ENCODE peak calls at places on chromosome 2, in seven cellular contexts. P is IMR-90, X is sigmoid colon, W is heart left ventricle, S is bronchial epithelial cell, E is fibroblast of lung, O is stomach. M is an unnamed sample. For H3K27me3, the result is how much of the 10 kb centered on the place peaks cover.

GRCh38 chr2:179842498-179843153 is 18.8 kb downstream of the ZNF385B start:
- DNase-seq in P (no peak), X (no peak), W (no peak), S (no peak), E (peak), O (no peak), M (peak)

GRCh38 chr2:144942516-144943256 is 422.8 kb upstream of the ZEB2 start:
- DNase-seq in P (peak), X (no peak), W (no peak), S (peak), E (peak), O (no peak), M (peak)

GRCh38 chr2:215958231-215958630 is 55.1 kb downstream of the MREG start:
- DNase-seq in P (no peak), X (no peak), W (no peak), S (no peak), E (no peak), O (no peak), M (no peak)

GRCh38 chr2:71788601-71789240 is 335.4 kb downstream of the DYSF start:
- DNase-seq in P (no peak), X (peak), W (no peak), S (no peak), E (no peak), O (no peak), M (no peak)

GRCh38 chr2:54262015-54262765 is 6.2 kb upstream of the TSPYL6 start:
- DNase-seq in P (peak), X (no peak), W (no peak), S (no peak), E (peak), O (no peak), M (peak)

GRCh38 chr2:240874715-240875227 is 6.1 kb downstream of the AGXT start:
- DNase-seq in P (no peak), X (no peak), W (no peak), S (no peak), E (no peak), O (no peak), M (no peak)

GRCh38 chr2:44268259-44268649 is 7.0 kb upstream of the SLC3A1 start:
- DNase-seq in P (peak), X (no peak), W (no peak), S (peak), E (peak), O (no peak), M (no peak)

GRCh38 chr2:18664421-18664820 is 75.1 kb upstream of the NT5C1B start:
- DNase-seq in P (no peak), X (no peak), W (no peak), S (peak), E (no peak), O (no peak), M (no peak)

GRCh38 chr2:240373289-240373885 is 62.1 kb upstream of the GPC1 start:
- DNase-seq in P (no peak), X (no peak), W (peak), S (no peak), E (no peak), O (no peak), M (no peak)

GRCh38 chr2:60976875-60977561 is 40.5 kb upstream of the PEX13 start:
- DNase-seq in P (no peak), X (no peak), W (no peak), S (no peak), E (no peak), O (no peak), M (no peak)

GRCh38 chr2:101383016-101383541 is 4.2 kb downstream of the CREG2 start:
- DNase-seq in P (no peak), X (no peak), W (no peak), S (no peak), E (no peak), O (no peak), M (no peak)

GRCh38 chr2:217851191-217852020 is 151.4 kb downstream of the TNS1 start:
- DNase-seq in P (peak), X (peak), W (peak), S (peak), E (peak), O (no peak), M (no peak)

GRCh38 chr2:133641497-133641896 is 73.2 kb upstream of the NCKAP5 start:
- DNase-seq in P (peak), X (no peak), W (no peak), S (peak), E (peak), O (peak), M (peak)

GRCh38 chr2:118893100-118893499 is 45.7 kb upstream of the EN1 start:
- DNase-seq in P (no peak), X (no peak), W (no peak), S (no peak), E (no peak), O (peak), M (no peak)

GRCh38 chr2:120734930-120735611 is 597 bp upstream of the GLI2 start:
- DNase-seq in P (peak), X (no peak), W (no peak), S (no peak), E (peak), O (peak), M (no peak)

GRCh38 chr2:120737802-120738516 is 2.3 kb downstream of the GLI2 start:
- DNase-seq in P (no peak), X (no peak), W (no peak), S (peak), E (no peak), O (peak), M (peak)

GRCh38 chr2:120735750-120736170 is at the start of gene GLI2:
- DNase-seq in P (peak), X (peak), W (peak), S (peak), E (peak), O (peak), M (peak)

GRCh38 chr2:120736955-120737801 is 1.5 kb downstream of the GLI2 start:
- DNase-seq in P (peak), X (peak), W (peak), S (no peak), E (peak), O (peak), M (peak)

DNA sequence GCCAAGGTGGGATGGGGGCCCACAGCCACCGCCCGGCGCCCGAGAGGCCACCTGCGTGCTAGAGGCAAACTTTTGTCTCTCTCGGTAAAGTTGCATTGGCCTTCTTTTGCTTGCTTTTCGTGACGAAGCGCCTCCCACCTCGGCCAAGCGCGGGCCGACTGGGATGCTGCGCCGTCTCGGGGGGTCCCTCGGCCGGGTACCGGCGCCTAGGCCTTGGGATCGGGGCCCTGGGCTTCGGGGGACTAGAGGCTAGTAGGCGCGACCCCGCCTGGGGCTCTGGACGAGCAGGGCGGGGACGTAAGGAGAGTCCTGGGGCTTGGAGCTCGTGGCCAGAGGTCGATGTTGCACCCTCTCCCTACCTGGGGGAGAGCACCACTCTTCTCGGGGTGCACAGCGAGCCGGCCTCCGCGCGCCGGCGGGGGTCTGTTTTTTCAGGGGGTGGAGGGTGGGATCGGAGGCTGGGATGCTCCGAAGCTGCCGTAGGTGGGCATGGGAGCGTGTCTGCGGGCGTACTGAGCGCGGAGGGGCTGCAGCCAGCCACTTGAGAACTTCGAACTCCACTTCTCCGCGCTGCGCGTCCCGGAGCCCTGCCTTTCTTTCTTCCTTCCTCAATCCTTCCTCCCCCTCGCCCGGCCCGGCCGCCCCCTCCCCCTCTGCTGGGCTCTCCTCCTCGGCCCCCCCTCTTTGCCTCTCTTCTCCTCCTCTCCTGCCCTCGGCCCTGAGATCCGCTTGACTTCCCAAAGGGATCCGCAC is 710 bp downstream of the GLI2 start:
- DNase-seq in P (no peak), X (no peak), W (no peak), S (no peak), E (peak), O (peak), M (no peak)
- H3K27me3 ChIP-seq in P (under half), X (under half), W (half or more), S (under half), E (under half), O (half or more), M (half or more)

GRCh38 chr2:235291464-235291863 is 202.4 kb upstream of the AGAP1 start:
- DNase-seq in P (no peak), X (no peak), W (no peak), S (no peak), E (no peak), O (no peak), M (peak)
- H3K27me3 ChIP-seq in P (under half), X (under half), W (under half), S (under half), E (under half), O (under half), M (under half)

DNA sequence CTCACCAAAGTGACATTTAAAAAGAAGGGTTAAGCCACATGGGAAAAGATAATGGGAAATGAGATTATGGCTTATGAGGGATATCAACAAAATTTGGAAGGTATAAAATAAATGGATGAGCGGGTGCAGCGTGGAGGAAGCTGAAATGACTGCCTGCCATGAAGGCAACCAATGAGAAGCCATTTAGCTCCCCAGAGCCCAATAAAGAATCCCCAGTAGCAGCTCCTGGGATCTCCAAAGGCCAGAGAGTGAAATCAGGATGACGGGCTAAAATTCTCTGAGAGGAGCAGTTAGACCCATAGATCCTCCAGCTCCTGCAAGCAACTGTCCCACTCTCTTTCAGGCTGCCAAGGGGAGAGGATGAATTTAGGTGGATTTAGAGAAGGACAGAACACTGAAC is 12.9 kb upstream of the MAPRE3 start:
- DNase-seq in P (no peak), X (no peak), W (no peak), S (no peak), E (no peak), O (no peak), M (no peak)
- H3K27me3 ChIP-seq in P (half or more), X (half or more), W (under half), S (under half), E (under half), O (half or more), M (under half)

GRCh38 chr2:238847432-238847801 is 468 bp upstream of the TWIST2 start:
- DNase-seq in P (no peak), X (peak), W (no peak), S (no peak), E (no peak), O (no peak), M (no peak)

GRCh38 chr2:238847841-238848565 is at the start of gene TWIST2:
- DNase-seq in P (peak), X (peak), W (peak), S (peak), E (peak), O (peak), M (peak)

GRCh38 chr2:238843476-238843875 is 4.4 kb upstream of the TWIST2 start:
- DNase-seq in P (no peak), X (no peak), W (no peak), S (no peak), E (no peak), O (no peak), M (no peak)

GRCh38 chr2:238846503-238847431 is 1.1 kb upstream of the TWIST2 start:
- DNase-seq in P (no peak), X (peak), W (no peak), S (peak), E (peak), O (no peak), M (peak)

GRCh38 chr2:238845583-238846480 is 2.1 kb upstream of the TWIST2 start:
- DNase-seq in P (no peak), X (no peak), W (no peak), S (no peak), E (no peak), O (no peak), M (no peak)
- H3K27me3 ChIP-seq in P (under half), X (under half), W (half or more), S (under half), E (under half), O (half or more), M (half or more)

DNA sequence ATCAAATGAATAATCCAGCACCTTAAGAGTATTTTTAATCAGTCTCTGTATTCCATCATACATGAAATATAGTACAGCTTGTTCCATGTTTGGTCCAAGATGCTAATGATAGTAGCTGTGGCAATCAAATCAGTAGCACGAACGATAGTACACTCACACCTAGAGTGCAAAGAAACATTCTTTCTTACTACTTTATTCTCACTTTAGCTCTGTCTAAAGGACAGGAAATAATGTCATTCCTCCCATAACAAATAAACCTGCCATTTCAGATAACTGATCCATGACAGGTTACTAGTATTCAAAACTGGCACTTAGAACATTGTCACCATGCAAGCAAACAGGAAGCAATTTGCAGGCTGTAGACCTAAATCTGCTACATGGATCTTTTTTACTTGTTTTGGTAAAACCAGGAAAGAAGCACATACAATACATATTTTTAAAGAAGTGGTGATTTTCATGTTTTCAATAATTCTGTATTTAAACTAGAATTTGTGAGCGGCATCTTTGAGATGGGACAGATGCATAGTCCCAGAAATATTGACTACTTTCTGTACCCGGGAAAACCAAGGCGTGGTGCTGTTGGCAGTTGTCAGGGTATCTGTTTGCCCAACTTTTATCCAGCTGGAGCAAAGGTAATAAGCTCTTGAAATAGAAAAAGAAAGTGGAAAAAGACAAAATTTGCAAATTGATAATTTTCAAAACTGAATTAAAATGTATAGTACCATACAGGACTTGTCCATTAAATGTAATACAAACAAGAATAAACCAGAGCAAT is 49.5 kb downstream of the IKZF2 start:
- DNase-seq in P (no peak), X (no peak), W (no peak), S (no peak), E (no peak), O (no peak), M (no peak)
- H3K27me3 ChIP-seq in P (under half), X (under half), W (under half), S (under half), E (under half), O (under half), M (under half)

DNA sequence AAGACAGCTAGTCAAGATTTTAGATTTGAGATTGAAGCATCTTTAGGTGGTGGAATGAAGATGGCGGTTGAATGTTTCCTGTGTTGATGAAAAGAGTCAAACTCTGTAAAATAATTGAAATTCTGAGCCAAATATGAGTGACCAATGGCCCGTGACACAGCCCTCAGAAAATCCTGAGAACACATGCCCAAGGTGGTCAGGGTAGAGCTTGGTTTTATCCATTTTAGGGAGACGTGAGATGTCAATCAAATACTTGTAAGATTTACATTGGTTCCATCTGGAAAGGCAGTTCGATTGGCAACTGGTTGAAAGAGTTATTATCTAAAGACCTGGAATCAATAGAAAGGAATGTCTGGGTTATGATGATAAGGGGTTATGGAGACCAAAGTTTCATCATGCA is 198.0 kb upstream of the AGAP1 start:
- DNase-seq in P (no peak), X (no peak), W (no peak), S (no peak), E (no peak), O (no peak), M (no peak)
- H3K27me3 ChIP-seq in P (under half), X (under half), W (under half), S (under half), E (under half), O (under half), M (under half)

GRCh38 chr2:122081743-122082142 is 326.3 kb downstream of the TSN start:
- DNase-seq in P (no peak), X (no peak), W (no peak), S (no peak), E (no peak), O (no peak), M (no peak)
- H3K27me3 ChIP-seq in P (under half), X (under half), W (under half), S (under half), E (under half), O (under half), M (under half)

DNA sequence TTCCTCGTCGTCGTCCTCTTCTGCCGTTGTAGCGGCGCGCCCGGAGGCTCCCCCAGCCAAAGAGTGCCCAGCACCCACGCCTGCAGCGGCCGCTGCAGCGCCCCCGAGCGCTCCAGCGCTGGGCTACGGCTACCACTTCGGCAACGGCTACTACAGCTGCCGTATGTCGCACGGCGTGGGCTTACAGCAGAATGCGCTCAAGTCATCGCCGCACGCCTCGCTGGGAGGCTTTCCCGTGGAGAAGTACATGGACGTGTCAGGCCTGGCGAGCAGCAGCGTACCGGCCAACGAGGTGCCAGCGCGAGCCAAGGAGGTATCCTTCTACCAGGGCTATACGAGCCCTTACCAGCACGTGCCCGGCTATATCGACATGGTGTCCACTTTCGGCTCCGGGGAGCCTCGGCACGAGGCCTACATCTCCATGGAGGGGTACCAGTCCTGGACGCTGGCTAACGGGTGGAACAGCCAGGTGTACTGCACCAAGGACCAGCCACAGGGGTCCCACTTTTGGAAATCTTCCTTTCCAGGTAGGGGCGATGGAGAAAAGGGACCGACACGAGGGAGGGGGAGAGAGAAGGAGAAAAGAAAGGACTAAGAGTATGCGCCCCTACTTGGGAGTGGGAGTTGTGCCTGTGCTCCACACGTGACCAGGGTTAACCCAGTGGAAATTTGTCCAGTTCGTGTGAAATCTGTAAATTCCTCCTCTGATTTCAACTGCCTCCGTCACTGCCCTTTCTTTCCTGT is 796 bp downstream of the HOXD13 start:
- DNase-seq in P (no peak), X (no peak), W (no peak), S (no peak), E (no peak), O (peak), M (peak)
- H3K27me3 ChIP-seq in P (half or more), X (half or more), W (half or more), S (half or more), E (half or more), O (half or more), M (half or more)

DNA sequence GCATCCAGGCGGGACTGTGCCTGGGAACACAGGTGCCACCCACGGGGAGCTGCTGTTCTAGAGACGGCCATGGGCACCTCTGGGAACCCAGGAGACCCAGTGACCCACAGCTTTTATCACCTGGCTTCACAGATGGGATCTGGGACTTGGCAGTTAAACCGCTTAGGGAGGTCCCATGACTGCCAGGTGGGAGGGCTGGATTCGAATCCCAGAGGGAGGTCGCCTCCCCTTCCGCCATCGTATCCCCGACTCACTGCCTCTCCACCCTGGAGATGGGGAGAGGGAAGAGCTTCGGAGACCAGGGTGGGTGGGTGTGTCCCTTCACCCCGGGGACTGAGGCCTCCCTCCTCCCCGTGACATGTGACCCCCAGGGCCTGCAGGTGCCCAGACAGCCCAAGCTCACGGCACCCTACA is 169.4 kb downstream of the RTP5 start:
- DNase-seq in P (no peak), X (no peak), W (no peak), S (no peak), E (no peak), O (no peak), M (no peak)
- H3K27me3 ChIP-seq in P (half or more), X (under half), W (under half), S (under half), E (under half), O (half or more), M (under half)

M was measured in hepatocyte.